ENCODE peak calls at places on chromosome 22, in four cellular contexts. One of them, this sample, is unnamed.

GRCh38 chr22:31286360-31287255 is 5.7 kb downstream of the PIK3IP1 start:
- DNase-seq in K562: no peak
- DNase-seq in HepG2: no peak
- DNase-seq in GM12878: no peak
- DNase-seq in this sample: no peak

GRCh38 chr22:32916025-32916424 is 114.5 kb downstream of the TIMP3 start:
- DNase-seq in HepG2: no peak
- DNase-seq in GM12878: no peak
- DNase-seq in K562: no peak
- DNase-seq in this sample: no peak

GRCh38 chr22:49302530-49302929 is 525.1 kb downstream of the BRD1 start:
- DNase-seq in GM12878: no peak
- DNase-seq in K562: no peak
- DNase-seq in HepG2: no peak
- DNase-seq in this sample: no peak

GRCh38 chr22:44147821-44148574 is 32.7 kb upstream of the PARVG start:
- DNase-seq in GM12878: no peak
- DNase-seq in K562: no peak
- DNase-seq in HepG2: no peak
- DNase-seq in this sample: peak; percentile 97

GRCh38 chr22:21726650-21727049 is 8.9 kb downstream of the YPEL1 start:
- DNase-seq in GM12878: no peak
- DNase-seq in K562: peak; percentile 83
- DNase-seq in HepG2: peak; percentile 57
- DNase-seq in this sample: peak; percentile 87

GRCh38 chr22:37909756-37910155 is 3.7 kb downstream of the MICALL1 start:
- DNase-seq in HepG2: no peak
- DNase-seq in K562: no peak
- DNase-seq in GM12878: no peak
- DNase-seq in this sample: no peak

GRCh38 chr22:40210814-40211213 is 33.1 kb downstream of the TNRC6B start:
- DNase-seq in K562: no peak
- DNase-seq in GM12878: peak; percentile 72
- DNase-seq in HepG2: no peak
- DNase-seq in this sample: no peak

GRCh38 chr22:48444320-48445112 is 1383.2 kb downstream of the BRD1 start:
- DNase-seq in K562: no peak
- DNase-seq in HepG2: no peak
- DNase-seq in GM12878: peak; percentile 44
- DNase-seq in this sample: no peak

GRCh38 chr22:43183496-43184263 is 3.3 kb downstream of the TTLL12 start:
- DNase-seq in HepG2: peak; percentile 67
- DNase-seq in K562: peak; percentile 79
- DNase-seq in GM12878: no peak
- DNase-seq in this sample: no peak

GRCh38 chr22:42338502-42338901 is 68.0 kb upstream of the TCF20 start:
- DNase-seq in GM12878: no peak
- DNase-seq in K562: no peak
- DNase-seq in HepG2: no peak
- DNase-seq in this sample: no peak

GRCh38 chr22:32531955-32532818 is 57.6 kb downstream of the FBXO7 start:
- DNase-seq in K562: peak; percentile 77
- DNase-seq in GM12878: no peak
- DNase-seq in HepG2: peak; percentile 87
- DNase-seq in this sample: peak; percentile 97

GRCh38 chr22:22025320-22026156 is 43.0 kb upstream of the TOP3B start:
- DNase-seq in HepG2: no peak
- DNase-seq in GM12878: no peak
- DNase-seq in K562: no peak
- DNase-seq in this sample: no peak

GRCh38 chr22:48949375-48950149 is 878.1 kb downstream of the BRD1 start:
- DNase-seq in GM12878: no peak
- DNase-seq in K562: no peak
- DNase-seq in HepG2: no peak
- DNase-seq in this sample: no peak

GRCh38 chr22:17716529-17716928 is 57.7 kb downstream of the BID start:
- DNase-seq in K562: no peak
- DNase-seq in HepG2: no peak
- DNase-seq in GM12878: no peak
- DNase-seq in this sample: no peak
- TF ChIP-seq CREB1 in K562: no peak
- TF ChIP-seq CREB1 in HepG2: no peak
- TF ChIP-seq CREB1 in GM12878: no peak
- TF ChIP-seq CREB1 in this sample: no peak

DNA sequence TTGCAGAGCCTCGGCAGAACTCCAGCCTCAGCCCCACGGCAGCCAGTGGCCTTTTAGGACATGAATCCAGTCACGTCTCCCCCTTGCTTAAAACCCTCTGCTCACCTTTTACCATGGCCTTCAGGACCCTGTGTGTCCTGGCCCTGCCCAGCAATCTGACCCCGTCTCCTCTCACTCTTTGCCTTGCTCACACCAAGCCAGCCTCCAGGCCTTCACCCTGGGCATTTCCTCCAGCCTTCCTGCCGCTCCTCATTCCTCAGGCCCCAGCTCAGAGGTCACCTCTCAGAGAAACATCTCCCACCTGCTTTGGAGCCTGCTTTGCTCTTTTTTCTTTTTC is 138.6 kb downstream of the MN1 start:
- DNase-seq in K562: no peak
- DNase-seq in HepG2: no peak
- DNase-seq in GM12878: no peak
- DNase-seq in this sample: no peak
- H3K27ac ChIP-seq in K562: no peak overlapping the region
- H3K27ac ChIP-seq in HepG2: peak overlapping the region; percentile 33
- H3K27ac ChIP-seq in GM12878: no peak overlapping the region
- H3K27ac ChIP-seq in this sample: no peak overlapping the region

DNA sequence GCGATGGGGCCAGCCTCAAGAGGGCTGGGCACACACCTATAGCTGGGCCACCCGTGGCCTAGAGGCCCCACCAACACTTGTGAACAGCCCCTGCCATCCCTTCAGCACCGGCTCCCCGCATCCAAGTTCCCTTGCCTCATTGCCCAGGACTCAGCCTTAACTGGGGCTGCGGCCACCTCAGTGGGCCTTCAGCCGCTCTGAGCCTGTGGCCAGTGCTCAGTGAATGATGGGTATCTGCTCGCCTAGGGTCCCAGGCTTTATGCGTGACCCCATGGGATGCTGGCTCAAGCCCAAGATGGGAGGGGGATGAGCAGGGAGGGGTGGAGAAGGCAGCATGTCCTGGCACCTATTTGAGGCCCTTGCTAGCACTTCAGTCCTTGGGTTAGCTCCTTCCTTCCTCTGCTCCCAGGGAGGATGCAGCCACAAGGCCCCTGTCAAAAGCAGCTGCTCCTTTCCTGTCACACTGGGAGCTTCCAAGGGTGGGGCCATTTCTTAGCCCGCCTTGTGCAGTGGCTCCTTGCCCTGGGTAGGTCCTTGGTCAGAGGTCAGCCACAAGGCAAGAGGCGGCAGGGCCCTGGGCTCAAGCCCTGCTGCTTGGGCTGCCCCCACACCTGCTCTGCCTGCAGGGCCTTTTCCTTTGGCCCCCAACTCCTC is 31.8 kb downstream of the GNAZ start:
- DNase-seq in HepG2: no peak
- DNase-seq in K562: no peak
- DNase-seq in GM12878: no peak
- DNase-seq in this sample: no peak
- TF ChIP-seq REST in HepG2: no peak
- TF ChIP-seq REST in K562: no peak
- TF ChIP-seq REST in GM12878: no peak
- TF ChIP-seq REST in this sample: no peak

GRCh38 chr22:41308544-41308947 is 7.2 kb downstream of the ZC3H7B start:
- DNase-seq in HepG2: peak; percentile 91
- DNase-seq in K562: no peak
- DNase-seq in GM12878: no peak
- DNase-seq in this sample: no peak

GRCh38 chr22:41302016-41302767 is 867 bp downstream of the ZC3H7B start:
- DNase-seq in K562: peak; percentile 61
- DNase-seq in GM12878: no peak
- DNase-seq in HepG2: no peak
- DNase-seq in this sample: peak; percentile 64

GRCh38 chr22:41301085-41302015 is at the start of gene ZC3H7B:
- DNase-seq in HepG2: peak; percentile 76
- DNase-seq in K562: peak; percentile 77
- DNase-seq in GM12878: peak; percentile 28
- DNase-seq in this sample: peak; percentile 92

GRCh38 chr22:41308054-41308453 is 6.7 kb downstream of the ZC3H7B start:
- DNase-seq in HepG2: no peak
- DNase-seq in K562: no peak
- DNase-seq in GM12878: no peak
- DNase-seq in this sample: peak; percentile 45

DNA sequence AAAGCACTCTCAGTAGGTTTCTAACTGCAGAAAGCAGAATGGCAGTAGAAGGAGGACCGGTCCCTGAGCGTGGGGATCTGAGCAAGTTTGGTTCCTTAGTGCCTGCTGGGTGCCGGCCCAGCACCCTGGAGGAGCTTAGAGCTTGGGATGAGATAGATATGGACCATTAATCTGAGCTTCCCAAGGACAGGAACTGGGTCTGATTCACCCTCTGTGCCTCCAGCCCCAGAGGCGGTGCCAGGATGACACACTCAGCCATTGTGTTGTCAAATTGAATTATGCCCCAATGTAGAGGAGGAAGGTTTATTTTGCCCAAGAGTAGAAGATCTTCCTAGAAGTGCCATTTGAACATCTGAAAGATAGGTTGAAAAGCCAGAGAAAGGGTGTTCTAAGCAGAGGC is 4.3 kb downstream of the ZC3H7B start:
- DNase-seq in K562: no peak
- DNase-seq in GM12878: no peak
- DNase-seq in HepG2: no peak
- DNase-seq in this sample: no peak
- TF ChIP-seq CREB1 in K562: no peak
- TF ChIP-seq CREB1 in GM12878: no peak
- TF ChIP-seq CREB1 in HepG2: no peak
- TF ChIP-seq CREB1 in this sample: no peak

GRCh38 chr22:30253205-30253852 is 6.8 kb upstream of the LIF start:
- DNase-seq in GM12878: no peak
- DNase-seq in K562: no peak
- DNase-seq in HepG2: no peak
- DNase-seq in this sample: no peak

GRCh38 chr22:30250713-30251267 is 4.2 kb upstream of the LIF start:
- DNase-seq in HepG2: no peak
- DNase-seq in GM12878: no peak
- DNase-seq in K562: no peak
- DNase-seq in this sample: no peak

GRCh38 chr22:30252411-30253204 is 6.0 kb upstream of the LIF start:
- DNase-seq in HepG2: no peak
- DNase-seq in GM12878: no peak
- DNase-seq in K562: no peak
- DNase-seq in this sample: peak; percentile 47

GRCh38 chr22:30250039-30250565 is 3.5 kb upstream of the LIF start:
- DNase-seq in HepG2: no peak
- DNase-seq in K562: no peak
- DNase-seq in GM12878: no peak
- DNase-seq in this sample: no peak

GRCh38 chr22:30251661-30252226 is 5.2 kb upstream of the LIF start:
- DNase-seq in K562: no peak
- DNase-seq in GM12878: no peak
- DNase-seq in HepG2: no peak
- DNase-seq in this sample: no peak
- H3K27ac ChIP-seq in K562: no peak overlapping the region
- H3K27ac ChIP-seq in GM12878: no peak overlapping the region
- H3K27ac ChIP-seq in HepG2: no peak overlapping the region
- H3K27ac ChIP-seq in this sample: no peak overlapping the region

DNA sequence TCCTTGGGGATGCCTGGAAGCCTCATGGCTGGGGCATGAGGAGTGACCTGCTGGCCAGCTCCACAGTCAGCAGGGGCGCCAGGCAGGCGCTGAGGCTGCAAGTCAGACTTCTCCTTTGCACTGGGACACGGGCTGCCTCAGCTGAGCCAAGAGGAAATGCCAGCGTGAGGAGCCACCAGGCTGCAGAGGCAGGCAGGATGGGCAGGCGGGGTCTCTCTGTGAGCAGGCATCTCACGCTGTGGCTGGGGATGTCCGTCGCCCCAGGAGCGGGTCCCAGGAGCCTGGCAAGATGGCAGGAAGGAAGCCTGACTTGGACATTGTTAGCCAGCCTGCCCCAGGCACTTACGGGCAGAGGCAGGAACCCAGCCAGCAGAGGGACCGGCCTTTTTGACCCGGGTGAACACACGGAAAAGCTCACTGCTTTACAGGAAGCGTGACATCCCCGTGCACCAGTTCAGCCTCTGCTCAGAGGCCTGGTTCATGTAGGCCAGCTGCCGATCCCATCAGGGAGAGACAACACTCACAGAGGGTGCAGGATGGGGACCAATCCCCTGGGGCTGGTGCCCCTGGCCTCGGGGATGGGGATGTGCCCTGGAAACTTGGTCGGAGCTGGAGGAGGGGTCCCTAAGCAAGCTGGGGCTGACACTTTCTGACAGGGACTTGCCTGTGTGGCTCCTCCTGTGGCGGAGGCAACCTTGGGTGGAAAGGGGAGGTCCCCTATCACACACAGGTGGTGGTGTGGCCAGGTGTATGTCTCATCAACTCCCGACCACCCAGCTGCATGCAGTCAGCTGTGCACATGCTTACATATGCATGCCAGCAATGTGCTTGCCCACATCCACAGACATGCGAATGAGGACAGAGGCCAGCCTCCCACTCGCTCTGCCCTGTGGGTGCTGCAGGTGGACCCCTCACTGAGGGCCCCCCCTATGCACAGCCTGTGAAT is 10.0 kb downstream of the GNB1L start:
- DNase-seq in K562: no peak
- DNase-seq in GM12878: no peak
- DNase-seq in HepG2: no peak
- DNase-seq in this sample: no peak
- TF ChIP-seq REST in K562: no peak
- TF ChIP-seq REST in GM12878: no peak
- TF ChIP-seq REST in HepG2: no peak
- TF ChIP-seq REST in this sample: no peak

DNA sequence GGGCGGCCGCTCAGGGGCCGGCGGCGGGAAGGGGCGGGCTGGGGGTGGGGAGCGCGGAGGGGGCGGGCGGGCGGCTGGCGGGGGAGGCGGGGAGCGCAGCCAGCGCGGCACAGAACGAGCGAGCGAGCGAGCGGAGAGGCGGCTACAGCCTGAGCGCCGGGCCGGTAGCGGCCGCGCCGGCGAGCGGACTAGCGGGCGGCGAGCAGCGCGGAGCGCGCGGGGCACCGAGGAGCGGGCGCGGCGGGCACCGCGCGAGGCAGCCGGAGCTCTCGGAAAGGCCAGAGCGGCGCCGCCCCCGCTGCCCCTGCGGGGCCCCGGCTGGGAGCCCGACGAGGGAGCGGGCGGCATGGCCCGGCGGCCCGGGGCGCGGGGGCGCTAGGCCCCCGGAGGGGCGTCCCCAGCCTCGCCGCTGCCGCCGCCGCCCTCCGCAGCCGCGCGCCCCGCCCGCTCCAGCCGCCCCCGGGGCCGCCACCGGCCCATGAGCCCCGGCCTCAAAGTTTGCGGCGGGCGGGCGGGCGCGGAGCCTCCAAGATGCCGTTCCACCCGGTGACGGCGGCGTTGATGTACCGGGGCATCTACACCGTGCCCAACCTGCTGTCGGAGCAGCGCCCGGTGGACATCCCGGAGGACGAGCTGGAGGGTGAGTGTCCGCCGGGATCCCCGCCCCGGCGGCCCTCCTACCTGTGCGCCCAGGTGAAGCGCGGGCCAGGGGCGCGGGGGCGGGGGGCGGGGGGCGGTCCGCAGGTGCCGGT is at the start of gene CABP7:
- DNase-seq in GM12878: no peak
- DNase-seq in HepG2: no peak
- DNase-seq in K562: peak; percentile 55
- DNase-seq in this sample: peak; percentile 42
- TF ChIP-seq CREB1 in GM12878: no peak
- TF ChIP-seq CREB1 in HepG2: no peak
- TF ChIP-seq CREB1 in K562: no peak
- TF ChIP-seq CREB1 in this sample: no peak

GRCh38 chr22:46844606-46845210 is 82.3 kb downstream of the TBC1D22A start:
- DNase-seq in K562: no peak
- DNase-seq in GM12878: no peak
- DNase-seq in HepG2: no peak
- DNase-seq in this sample: no peak
- H3K27ac ChIP-seq in K562: no peak overlapping the region
- H3K27ac ChIP-seq in GM12878: no peak overlapping the region
- H3K27ac ChIP-seq in HepG2: no peak overlapping the region
- H3K27ac ChIP-seq in this sample: no peak overlapping the region